ENCODE peak calls at places on chromosomes 13 and 19, in five cellular contexts. One of them, this sample, is unnamed.

GRCh38 chr13:23381877-23382276 is 51.6 kb downstream of the SACS start:
- DNase-seq in Jurkat, Clone E6-1: no peak
- DNase-seq in EH: no peak
- DNase-seq in natural killer cell treated with Interleukin-12 subunit alpha and Interleukin-12 subunit beta and Interleukin-15 and Interleukin-18, amount 100 ng/mL, for 72 hours: no peak
- DNase-seq in effector memory CD4-positive, alpha-beta T cell: no peak
- DNase-seq in this sample: no peak

GRCh38 chr13:30021611-30022010 is 171.2 kb upstream of the UBL3 start:
- DNase-seq in Jurkat, Clone E6-1: no peak
- DNase-seq in EH: peak; percentile 57
- DNase-seq in effector memory CD4-positive, alpha-beta T cell: no peak
- DNase-seq in natural killer cell treated with Interleukin-12 subunit alpha and Interleukin-12 subunit beta and Interleukin-15 and Interleukin-18, amount 100 ng/mL, for 72 hours: no peak
- DNase-seq in this sample: no peak

GRCh38 chr13:20402881-20403280 is 122.8 kb downstream of the CRYL1 start:
- DNase-seq in Jurkat, Clone E6-1: no peak
- DNase-seq in natural killer cell treated with Interleukin-12 subunit alpha and Interleukin-12 subunit beta and Interleukin-15 and Interleukin-18, amount 100 ng/mL, for 72 hours: no peak
- DNase-seq in EH: no peak
- DNase-seq in effector memory CD4-positive, alpha-beta T cell: no peak
- DNase-seq in this sample: no peak

GRCh38 chr13:66967825-66968597 is 262.1 kb downstream of the PCDH9 start:
- DNase-seq in effector memory CD4-positive, alpha-beta T cell: no peak
- DNase-seq in EH: peak; percentile 1
- DNase-seq in Jurkat, Clone E6-1: no peak
- DNase-seq in natural killer cell treated with Interleukin-12 subunit alpha and Interleukin-12 subunit beta and Interleukin-15 and Interleukin-18, amount 100 ng/mL, for 72 hours: no peak
- DNase-seq in this sample: peak; percentile 17

GRCh38 chr19:10332158-10332964 is 968 bp downstream of the RAVER1 start:
- DNase-seq in EH: no peak
- DNase-seq in effector memory CD4-positive, alpha-beta T cell: no peak
- DNase-seq in natural killer cell treated with Interleukin-12 subunit alpha and Interleukin-12 subunit beta and Interleukin-15 and Interleukin-18, amount 100 ng/mL, for 72 hours: peak; percentile 39
- DNase-seq in Jurkat, Clone E6-1: no peak
- DNase-seq in this sample: no peak

GRCh38 chr19:18626906-18627305 is 9.9 kb upstream of the KLHL26 start:
- DNase-seq in natural killer cell treated with Interleukin-12 subunit alpha and Interleukin-12 subunit beta and Interleukin-15 and Interleukin-18, amount 100 ng/mL, for 72 hours: no peak
- DNase-seq in Jurkat, Clone E6-1: no peak
- DNase-seq in EH: peak; percentile 29
- DNase-seq in effector memory CD4-positive, alpha-beta T cell: no peak
- DNase-seq in this sample: peak; percentile 60

GRCh38 chr19:45717983-45718650 is 12.6 kb downstream of the FBXO46 start:
- DNase-seq in effector memory CD4-positive, alpha-beta T cell: no peak
- DNase-seq in EH: no peak
- DNase-seq in Jurkat, Clone E6-1: no peak
- DNase-seq in natural killer cell treated with Interleukin-12 subunit alpha and Interleukin-12 subunit beta and Interleukin-15 and Interleukin-18, amount 100 ng/mL, for 72 hours: no peak
- DNase-seq in this sample: peak; percentile 42

GRCh38 chr19:30662211-30662861 is 290.2 kb downstream of the ZNF536 start:
- DNase-seq in EH: peak; percentile 7
- DNase-seq in effector memory CD4-positive, alpha-beta T cell: no peak
- DNase-seq in natural killer cell treated with Interleukin-12 subunit alpha and Interleukin-12 subunit beta and Interleukin-15 and Interleukin-18, amount 100 ng/mL, for 72 hours: no peak
- DNase-seq in Jurkat, Clone E6-1: no peak
- DNase-seq in this sample: peak; percentile 14

GRCh38 chr13:113845723-113846638 is 17.9 kb downstream of the GAS6 start:
- DNase-seq in Jurkat, Clone E6-1: no peak
- DNase-seq in EH: no peak
- DNase-seq in effector memory CD4-positive, alpha-beta T cell: no peak
- DNase-seq in natural killer cell treated with Interleukin-12 subunit alpha and Interleukin-12 subunit beta and Interleukin-15 and Interleukin-18, amount 100 ng/mL, for 72 hours: no peak
- DNase-seq in this sample: no peak

GRCh38 chr19:8158411-8159074 is 9.2 kb upstream of the FBN3 start:
- DNase-seq in effector memory CD4-positive, alpha-beta T cell: peak; percentile 5
- DNase-seq in Jurkat, Clone E6-1: peak; percentile 73
- DNase-seq in natural killer cell treated with Interleukin-12 subunit alpha and Interleukin-12 subunit beta and Interleukin-15 and Interleukin-18, amount 100 ng/mL, for 72 hours: peak; percentile 84
- DNase-seq in EH: peak; percentile 71
- DNase-seq in this sample: peak; percentile 93

GRCh38 chr19:3186377-3186688 is 603 bp downstream of the NCLN start:
- DNase-seq in effector memory CD4-positive, alpha-beta T cell: no peak
- DNase-seq in natural killer cell treated with Interleukin-12 subunit alpha and Interleukin-12 subunit beta and Interleukin-15 and Interleukin-18, amount 100 ng/mL, for 72 hours: no peak
- DNase-seq in Jurkat, Clone E6-1: no peak
- DNase-seq in EH: peak; percentile 14
- DNase-seq in this sample: no peak

GRCh38 chr13:95262837-95263381 is 38.3 kb downstream of the ABCC4 start:
- DNase-seq in natural killer cell treated with Interleukin-12 subunit alpha and Interleukin-12 subunit beta and Interleukin-15 and Interleukin-18, amount 100 ng/mL, for 72 hours: no peak
- DNase-seq in Jurkat, Clone E6-1: no peak
- DNase-seq in EH: no peak
- DNase-seq in effector memory CD4-positive, alpha-beta T cell: no peak
- DNase-seq in this sample: no peak

GRCh38 chr13:42102961-42103688 is 54.7 kb downstream of the DGKH start:
- DNase-seq in natural killer cell treated with Interleukin-12 subunit alpha and Interleukin-12 subunit beta and Interleukin-15 and Interleukin-18, amount 100 ng/mL, for 72 hours: no peak
- DNase-seq in effector memory CD4-positive, alpha-beta T cell: no peak
- DNase-seq in Jurkat, Clone E6-1: no peak
- DNase-seq in EH: peak; percentile 15
- DNase-seq in this sample: peak; percentile 17

GRCh38 chr19:42450314-42450934 is 7.7 kb upstream of the CXCL17 start:
- DNase-seq in Jurkat, Clone E6-1: peak; percentile 83
- DNase-seq in natural killer cell treated with Interleukin-12 subunit alpha and Interleukin-12 subunit beta and Interleukin-15 and Interleukin-18, amount 100 ng/mL, for 72 hours: peak; percentile 82
- DNase-seq in effector memory CD4-positive, alpha-beta T cell: peak; percentile 67
- DNase-seq in EH: peak; percentile 80
- DNase-seq in this sample: peak; percentile 93

GRCh38 chr13:29918845-29919244 is 68.4 kb upstream of the UBL3 start:
- DNase-seq in EH: peak; percentile 92
- DNase-seq in natural killer cell treated with Interleukin-12 subunit alpha and Interleukin-12 subunit beta and Interleukin-15 and Interleukin-18, amount 100 ng/mL, for 72 hours: no peak
- DNase-seq in effector memory CD4-positive, alpha-beta T cell: no peak
- DNase-seq in Jurkat, Clone E6-1: no peak
- DNase-seq in this sample: peak; percentile 79

GRCh38 chr19:54178581-54179261 is 5.8 kb upstream of the TMC4 start:
- DNase-seq in EH: no peak
- DNase-seq in effector memory CD4-positive, alpha-beta T cell: no peak
- DNase-seq in natural killer cell treated with Interleukin-12 subunit alpha and Interleukin-12 subunit beta and Interleukin-15 and Interleukin-18, amount 100 ng/mL, for 72 hours: no peak
- DNase-seq in Jurkat, Clone E6-1: no peak
- DNase-seq in this sample: no peak

GRCh38 chr13:40445557-40445990 is 220.9 kb downstream of the FOXO1 start:
- DNase-seq in effector memory CD4-positive, alpha-beta T cell: no peak
- DNase-seq in Jurkat, Clone E6-1: no peak
- DNase-seq in EH: peak; percentile 51
- DNase-seq in natural killer cell treated with Interleukin-12 subunit alpha and Interleukin-12 subunit beta and Interleukin-15 and Interleukin-18, amount 100 ng/mL, for 72 hours: no peak
- DNase-seq in this sample: peak; percentile 50

GRCh38 chr19:7983995-7984837 is 21.2 kb downstream of the ELAVL1 start:
- DNase-seq in natural killer cell treated with Interleukin-12 subunit alpha and Interleukin-12 subunit beta and Interleukin-15 and Interleukin-18, amount 100 ng/mL, for 72 hours: no peak
- DNase-seq in EH: no peak
- DNase-seq in effector memory CD4-positive, alpha-beta T cell: no peak
- DNase-seq in Jurkat, Clone E6-1: no peak
- DNase-seq in this sample: no peak

GRCh38 chr19:40594657-40595077 is 6.5 kb upstream of the LTBP4 start:
- DNase-seq in natural killer cell treated with Interleukin-12 subunit alpha and Interleukin-12 subunit beta and Interleukin-15 and Interleukin-18, amount 100 ng/mL, for 72 hours: no peak
- DNase-seq in Jurkat, Clone E6-1: no peak
- DNase-seq in EH: peak; percentile 62
- DNase-seq in effector memory CD4-positive, alpha-beta T cell: no peak
- DNase-seq in this sample: peak; percentile 39

GRCh38 chr19:49954092-49954825 is 6.7 kb downstream of the SIGLEC11 start:
- DNase-seq in natural killer cell treated with Interleukin-12 subunit alpha and Interleukin-12 subunit beta and Interleukin-15 and Interleukin-18, amount 100 ng/mL, for 72 hours: peak; percentile 39
- DNase-seq in effector memory CD4-positive, alpha-beta T cell: no peak
- DNase-seq in Jurkat, Clone E6-1: no peak
- DNase-seq in EH: peak; percentile 25
- DNase-seq in this sample: peak; percentile 64

GRCh38 chr19:6613711-6614110 is 22.8 kb upstream of the CD70 start:
- DNase-seq in Jurkat, Clone E6-1: no peak
- DNase-seq in EH: no peak
- DNase-seq in effector memory CD4-positive, alpha-beta T cell: no peak
- DNase-seq in natural killer cell treated with Interleukin-12 subunit alpha and Interleukin-12 subunit beta and Interleukin-15 and Interleukin-18, amount 100 ng/mL, for 72 hours: no peak
- DNase-seq in this sample: no peak

GRCh38 chr13:79749985-79750551 is 269.1 kb downstream of the NDFIP2 start:
- DNase-seq in natural killer cell treated with Interleukin-12 subunit alpha and Interleukin-12 subunit beta and Interleukin-15 and Interleukin-18, amount 100 ng/mL, for 72 hours: no peak
- DNase-seq in Jurkat, Clone E6-1: no peak
- DNase-seq in EH: peak; percentile 99
- DNase-seq in effector memory CD4-positive, alpha-beta T cell: no peak
- DNase-seq in this sample: peak; percentile 100

GRCh38 chr13:38228322-38228721 is 121.3 kb upstream of the UFM1 start:
- DNase-seq in effector memory CD4-positive, alpha-beta T cell: no peak
- DNase-seq in natural killer cell treated with Interleukin-12 subunit alpha and Interleukin-12 subunit beta and Interleukin-15 and Interleukin-18, amount 100 ng/mL, for 72 hours: no peak
- DNase-seq in Jurkat, Clone E6-1: no peak
- DNase-seq in EH: no peak
- DNase-seq in this sample: no peak

GRCh38 chr19:41161903-41162302 is 31.1 kb upstream of the CYP2S1 start:
- DNase-seq in effector memory CD4-positive, alpha-beta T cell: no peak
- DNase-seq in EH: no peak
- DNase-seq in natural killer cell treated with Interleukin-12 subunit alpha and Interleukin-12 subunit beta and Interleukin-15 and Interleukin-18, amount 100 ng/mL, for 72 hours: no peak
- DNase-seq in Jurkat, Clone E6-1: no peak
- DNase-seq in this sample: no peak

GRCh38 chr19:16594681-16595091 is 22.5 kb upstream of the SLC35E1 start:
- DNase-seq in Jurkat, Clone E6-1: peak; percentile 65
- DNase-seq in effector memory CD4-positive, alpha-beta T cell: peak; percentile 37
- DNase-seq in EH: no peak
- DNase-seq in natural killer cell treated with Interleukin-12 subunit alpha and Interleukin-12 subunit beta and Interleukin-15 and Interleukin-18, amount 100 ng/mL, for 72 hours: no peak
- DNase-seq in this sample: no peak

GRCh38 chr19:33773704-33774624 is 22.7 kb upstream of the KCTD15 start:
- DNase-seq in effector memory CD4-positive, alpha-beta T cell: no peak
- DNase-seq in natural killer cell treated with Interleukin-12 subunit alpha and Interleukin-12 subunit beta and Interleukin-15 and Interleukin-18, amount 100 ng/mL, for 72 hours: no peak
- DNase-seq in EH: no peak
- DNase-seq in Jurkat, Clone E6-1: no peak
- DNase-seq in this sample: no peak

GRCh38 chr19:35966771-35967170 is 28.2 kb upstream of the SDHAF1 start:
- DNase-seq in natural killer cell treated with Interleukin-12 subunit alpha and Interleukin-12 subunit beta and Interleukin-15 and Interleukin-18, amount 100 ng/mL, for 72 hours: no peak
- DNase-seq in Jurkat, Clone E6-1: no peak
- DNase-seq in EH: no peak
- DNase-seq in effector memory CD4-positive, alpha-beta T cell: no peak
- DNase-seq in this sample: no peak

GRCh38 chr13:66914155-66914554 is 316.0 kb downstream of the PCDH9 start:
- DNase-seq in Jurkat, Clone E6-1: no peak
- DNase-seq in EH: no peak
- DNase-seq in effector memory CD4-positive, alpha-beta T cell: no peak
- DNase-seq in natural killer cell treated with Interleukin-12 subunit alpha and Interleukin-12 subunit beta and Interleukin-15 and Interleukin-18, amount 100 ng/mL, for 72 hours: no peak
- DNase-seq in this sample: no peak

GRCh38 chr13:23833733-23834611 is 55.2 kb downstream of the MIPEP start:
- DNase-seq in effector memory CD4-positive, alpha-beta T cell: no peak
- DNase-seq in natural killer cell treated with Interleukin-12 subunit alpha and Interleukin-12 subunit beta and Interleukin-15 and Interleukin-18, amount 100 ng/mL, for 72 hours: no peak
- DNase-seq in EH: no peak
- DNase-seq in Jurkat, Clone E6-1: no peak
- DNase-seq in this sample: no peak

GRCh38 chr19:52048604-52049493 is at the start of gene ZNF432:
- DNase-seq in Jurkat, Clone E6-1: no peak
- DNase-seq in EH: peak; percentile 90
- DNase-seq in effector memory CD4-positive, alpha-beta T cell: peak; percentile 41
- DNase-seq in natural killer cell treated with Interleukin-12 subunit alpha and Interleukin-12 subunit beta and Interleukin-15 and Interleukin-18, amount 100 ng/mL, for 72 hours: peak; percentile 86
- DNase-seq in this sample: peak; percentile 97

GRCh38 chr13:36850790-36851438 is 31.9 kb downstream of the RFXAP start:
- DNase-seq in effector memory CD4-positive, alpha-beta T cell: no peak
- DNase-seq in natural killer cell treated with Interleukin-12 subunit alpha and Interleukin-12 subunit beta and Interleukin-15 and Interleukin-18, amount 100 ng/mL, for 72 hours: no peak
- DNase-seq in Jurkat, Clone E6-1: no peak
- DNase-seq in EH: peak; percentile 15
- DNase-seq in this sample: peak; percentile 3

GRCh38 chr13:111472083-111472482 is 151.6 kb downstream of the TEX29 start:
- DNase-seq in effector memory CD4-positive, alpha-beta T cell: no peak
- DNase-seq in EH: no peak
- DNase-seq in natural killer cell treated with Interleukin-12 subunit alpha and Interleukin-12 subunit beta and Interleukin-15 and Interleukin-18, amount 100 ng/mL, for 72 hours: no peak
- DNase-seq in Jurkat, Clone E6-1: no peak
- DNase-seq in this sample: no peak

GRCh38 chr13:65882810-65883209 is 1347.3 kb downstream of the PCDH9 start:
- DNase-seq in Jurkat, Clone E6-1: no peak
- DNase-seq in effector memory CD4-positive, alpha-beta T cell: no peak
- DNase-seq in natural killer cell treated with Interleukin-12 subunit alpha and Interleukin-12 subunit beta and Interleukin-15 and Interleukin-18, amount 100 ng/mL, for 72 hours: no peak
- DNase-seq in EH: no peak
- DNase-seq in this sample: no peak

GRCh38 chr19:18171605-18172327 is 1.8 kb upstream of the IFI30 start:
- DNase-seq in effector memory CD4-positive, alpha-beta T cell: no peak
- DNase-seq in natural killer cell treated with Interleukin-12 subunit alpha and Interleukin-12 subunit beta and Interleukin-15 and Interleukin-18, amount 100 ng/mL, for 72 hours: peak; percentile 56
- DNase-seq in Jurkat, Clone E6-1: no peak
- DNase-seq in EH: no peak
- DNase-seq in this sample: no peak

GRCh38 chr13:110283661-110284516 is 23.1 kb downstream of the COL4A1 start:
- DNase-seq in Jurkat, Clone E6-1: no peak
- DNase-seq in EH: peak; percentile 78
- DNase-seq in natural killer cell treated with Interleukin-12 subunit alpha and Interleukin-12 subunit beta and Interleukin-15 and Interleukin-18, amount 100 ng/mL, for 72 hours: no peak
- DNase-seq in effector memory CD4-positive, alpha-beta T cell: no peak
- DNase-seq in this sample: no peak

GRCh38 chr13:113655358-113656014 is 2.5 kb downstream of the ATP4B start:
- DNase-seq in Jurkat, Clone E6-1: no peak
- DNase-seq in effector memory CD4-positive, alpha-beta T cell: no peak
- DNase-seq in natural killer cell treated with Interleukin-12 subunit alpha and Interleukin-12 subunit beta and Interleukin-15 and Interleukin-18, amount 100 ng/mL, for 72 hours: no peak
- DNase-seq in EH: no peak
- DNase-seq in this sample: no peak

GRCh38 chr19:2974342-2974932 is 2.9 kb upstream of the TLE6 start:
- DNase-seq in Jurkat, Clone E6-1: peak; percentile 37
- DNase-seq in EH: no peak
- DNase-seq in effector memory CD4-positive, alpha-beta T cell: no peak
- DNase-seq in natural killer cell treated with Interleukin-12 subunit alpha and Interleukin-12 subunit beta and Interleukin-15 and Interleukin-18, amount 100 ng/mL, for 72 hours: no peak
- DNase-seq in this sample: peak; percentile 78

This sample was measured in choroid plexus epithelial cell.